ENCODE peak calls at places on chromosomes 12 and 14, in six cellular contexts. J, K, U, Q, O and H are unnamed samples.
A peak's percentile ranks its signal among the peaks of the same experiment; 100 is the strongest.

GRCh38 chr12:96060041-96060440 is 24.7 kb upstream of the LTA4H start:
- ATAC-seq in O (no peak), K (no peak), Q (no peak), U (no peak), J (no peak), H (no peak)

GRCh38 chr12:109455706-109456105 is 21.4 kb downstream of the KCTD10 start:
- ATAC-seq in U (no peak), K (no peak), Q (no peak), J (no peak), O (no peak), H (no peak)

GRCh38 chr14:37124617-37125016 is 47.8 kb downstream of the SLC25A21 start:
- ATAC-seq in Q (peak; percentile 91), J (no peak), K (no peak), O (no peak), U (no peak), H (no peak)

GRCh38 chr14:93481758-93482157 is 51.0 kb downstream of the UNC79 start:
- ATAC-seq in O (no peak), J (no peak), K (no peak), U (no peak), Q (no peak), H (no peak)

GRCh38 chr12:4303750-4304149 is 17.3 kb upstream of the TIGAR start:
- ATAC-seq in U (no peak), O (no peak), K (no peak), Q (no peak), J (peak; percentile 48), H (no peak)

GRCh38 chr12:93323625-93324165 is 54.0 kb upstream of the NUDT4 start:
- ATAC-seq in K (no peak), Q (no peak), U (no peak), J (no peak), O (no peak), H (no peak)

GRCh38 chr12:19712041-19712440 is 272.7 kb downstream of the AEBP2 start:
- ATAC-seq in O (peak; percentile 74), K (no peak), U (no peak), Q (no peak), J (no peak), H (no peak)

GRCh38 chr14:24734917-24735500 is 101.0 kb upstream of the GZMB start:
- ATAC-seq in O (no peak), J (peak; percentile 68), U (peak; percentile 50), Q (peak; percentile 85), K (peak; percentile 79), H (no peak)

GRCh38 chr12:50186667-50187066 is 19.5 kb upstream of the CERS5 start:
- ATAC-seq in J (no peak), Q (no peak), U (no peak), K (no peak), O (no peak), H (no peak)

GRCh38 chr12:89801284-89801683 is 92.6 kb upstream of the ATP2B1 start:
- ATAC-seq in J (no peak), O (no peak), Q (no peak), U (no peak), K (no peak), H (no peak)

GRCh38 chr14:52939427-52939826 is 11.4 kb downstream of the FERMT2 start:
- ATAC-seq in K (no peak), O (no peak), J (no peak), U (no peak), Q (no peak), H (no peak)

GRCh38 chr12:38507839-38508238 is 191.3 kb downstream of the ALG10B start:
- ATAC-seq in O (no peak), U (no peak), J (no peak), K (no peak), Q (no peak), H (no peak)

GRCh38 chr14:51442513-51443175 is 202.6 kb downstream of the TMX1 start:
- ATAC-seq in J (no peak), U (no peak), Q (no peak), O (no peak), K (no peak), H (no peak)

GRCh38 chr12:107662431-107662830 is 23.2 kb upstream of the PWP1 start:
- ATAC-seq in Q (no peak), O (no peak), K (no peak), U (no peak), J (no peak), H (no peak)

GRCh38 chr12:10243803-10244520 is 31.3 kb downstream of the GABARAPL1 start:
- ATAC-seq in Q (no peak), U (no peak), K (peak; percentile 42), O (no peak), J (no peak), H (no peak)

GRCh38 chr14:68467425-68467824 is 325.4 kb downstream of the ZFP36L1 start:
- ATAC-seq in Q (no peak), J (no peak), K (peak; percentile 62), O (no peak), U (no peak), H (no peak)

GRCh38 chr14:71970272-71970671 is 38.0 kb downstream of the RGS6 start:
- ATAC-seq in U (no peak), O (no peak), Q (no peak), J (peak; percentile 34), K (no peak), H (no peak)

GRCh38 chr12:20210795-20211194 is 157.5 kb upstream of the PDE3A start:
- ATAC-seq in J (no peak), U (no peak), K (peak; percentile 59), Q (no peak), O (no peak), H (no peak)